ENCODE peak calls at places on chromosomes 11 and 22, in four cellular contexts. V is SJCRH30, Y is transverse colon, C is endodermal cell. E is an unnamed sample.

GRCh38 chr11:70016666-70017347 is 61.3 kb upstream of the ANO1 start:
- DNase-seq in V (no peak), Y (no peak), C (no peak), E (no peak)

GRCh38 chr22:32623943-32624342 is 149.3 kb downstream of the FBXO7 start:
- DNase-seq in V (peak; percentile 84), Y (peak; percentile 49), C (no peak), E (no peak)

GRCh38 chr11:3147257-3147619 is 17.9 kb downstream of the OSBPL5 start:
- DNase-seq in V (no peak), Y (no peak), C (no peak), E (no peak)

GRCh38 chr11:93737904-93738612 is 3.2 kb downstream of the TAF1D start:
- DNase-seq in V (no peak), Y (no peak), C (no peak), E (no peak)

GRCh38 chr11:125075900-125076317 is 12.8 kb downstream of the SLC37A2 start:
- DNase-seq in V (no peak), Y (no peak), C (peak; percentile 51), E (no peak)

GRCh38 chr11:60870733-60871377 is 3.5 kb downstream of the ZP1 start:
- DNase-seq in V (no peak), Y (no peak), C (no peak), E (no peak)

GRCh38 chr11:44955019-44955738 is 4.5 kb upstream of the TP53I11 start:
- DNase-seq in V (peak; percentile 94), Y (peak; percentile 66), C (no peak), E (no peak)

GRCh38 chr11:10916674-10917073 is 58.8 kb upstream of the ZBED5 start:
- DNase-seq in V (no peak), Y (no peak), C (no peak), E (no peak)

GRCh38 chr22:44994399-44995281 is 15.2 kb downstream of the PHF21B start:
- DNase-seq in V (no peak), Y (no peak), C (no peak), E (no peak)

GRCh38 chr11:130163346-130164220 is 4.0 kb downstream of the ST14 start:
- DNase-seq in V (no peak), Y (peak; percentile 63), C (no peak), E (no peak)

GRCh38 chr11:75775056-75775455 is 6.5 kb downstream of the DGAT2 start:
- DNase-seq in V (no peak), Y (no peak), C (peak; percentile 67), E (peak; percentile 60)

GRCh38 chr11:3674189-3674588 is 3.0 kb upstream of the CHRNA10 start:
- DNase-seq in V (no peak), Y (no peak), C (no peak), E (no peak)

GRCh38 chr11:36059660-36060059 is 115.8 kb downstream of the LDLRAD3 start:
- DNase-seq in V (no peak), Y (no peak), C (no peak), E (no peak)

GRCh38 chr11:61027141-61027840 is 55.8 kb downstream of the CD6 start:
- DNase-seq in V (no peak), Y (no peak), C (no peak), E (no peak)

GRCh38 chr11:65900125-65900898 is at the start of gene FOSL1:
- DNase-seq in V (peak; percentile 45), Y (peak; percentile 97), C (peak; percentile 98), E (peak; percentile 99)

GRCh38 chr22:24289138-24289537 is 18.5 kb downstream of the SPECC1L start:
- DNase-seq in V (no peak), Y (no peak), C (no peak), E (no peak)

GRCh38 chr11:9669954-9670353 is 6.1 kb downstream of the SWAP70 start:
- DNase-seq in V (no peak), Y (no peak), C (peak; percentile 27), E (no peak)

GRCh38 chr11:35373284-35373933 is 45.9 kb downstream of the SLC1A2 start:
- DNase-seq in V (no peak), Y (peak; percentile 30), C (peak; percentile 27), E (no peak)

GRCh38 chr11:3123316-3123715 is 41.8 kb downstream of the OSBPL5 start:
- DNase-seq in V (no peak), Y (peak; percentile 65), C (no peak), E (peak; percentile 22)

GRCh38 chr11:7882860-7883259 is 48.2 kb downstream of the OR10A6 start:
- DNase-seq in V (no peak), Y (no peak), C (no peak), E (no peak)

GRCh38 chr22:42814215-42814614 is 42.9 kb downstream of the ARFGAP3 start:
- DNase-seq in V (no peak), Y (no peak), C (no peak), E (no peak)

GRCh38 chr22:48417143-48418070 is 1410.3 kb downstream of the BRD1 start:
- DNase-seq in V (no peak), Y (no peak), C (peak; percentile 44), E (no peak)

GRCh38 chr11:133955091-133955846 is 1.5 kb downstream of the IGSF9B start:
- DNase-seq in V (no peak), Y (peak; percentile 39), C (peak; percentile 66), E (no peak)

GRCh38 chr11:76735218-76735480 is 48.0 kb upstream of the TSKU start:
- DNase-seq in V (no peak), Y (no peak), C (peak; percentile 77), E (no peak)

DNA sequence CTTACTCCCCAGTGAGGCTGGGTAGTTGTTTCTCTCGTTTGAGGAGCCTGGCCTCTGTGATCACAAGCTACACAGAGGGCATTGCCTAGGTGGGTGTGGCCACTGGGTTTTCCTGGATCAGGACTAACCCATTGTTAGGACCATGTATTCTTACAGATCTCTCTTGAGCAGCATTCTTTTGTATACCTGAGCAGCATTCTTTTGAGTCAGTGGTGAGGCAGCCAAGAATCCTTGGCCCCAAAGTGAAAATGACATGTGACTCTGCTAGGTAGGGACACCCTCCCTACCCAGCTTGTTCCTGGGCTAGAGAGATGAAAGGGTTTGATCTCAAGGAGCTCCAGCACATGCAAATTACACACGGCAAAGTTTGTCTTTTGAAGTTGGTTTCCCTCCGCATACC is 55.1 kb upstream of the HORMAD2 start:
- DNase-seq in V (no peak), Y (no peak), C (no peak), E (no peak)
- H3K27ac ChIP-seq in V (no peak overlapping the region), Y (no peak overlapping the region), C (no peak overlapping the region), E (no peak overlapping the region)

GRCh38 chr22:17493384-17493981 is 69.8 kb upstream of the SLC25A18 start:
- DNase-seq in V (no peak), Y (no peak), C (no peak), E (no peak)
- H3K27ac ChIP-seq in V (no peak overlapping the region), Y (no peak overlapping the region), C (no peak overlapping the region), E (no peak overlapping the region)

GRCh38 chr11:12390687-12391110 is 13.3 kb downstream of the PARVA start:
- DNase-seq in V (peak; percentile 74), Y (no peak), C (no peak), E (no peak)
- H3K27ac ChIP-seq in V (peak overlapping the region; percentile 37), Y (peak overlapping the region; percentile 99), C (no peak overlapping the region), E (no peak overlapping the region)

GRCh38 chr11:101974771-101975170 is 58.4 kb upstream of the ANGPTL5 start:
- DNase-seq in V (no peak), Y (no peak), C (no peak), E (no peak)

GRCh38 chr11:101975734-101976133 is 59.4 kb upstream of the ANGPTL5 start:
- DNase-seq in V (no peak), Y (no peak), C (no peak), E (no peak)

DNA sequence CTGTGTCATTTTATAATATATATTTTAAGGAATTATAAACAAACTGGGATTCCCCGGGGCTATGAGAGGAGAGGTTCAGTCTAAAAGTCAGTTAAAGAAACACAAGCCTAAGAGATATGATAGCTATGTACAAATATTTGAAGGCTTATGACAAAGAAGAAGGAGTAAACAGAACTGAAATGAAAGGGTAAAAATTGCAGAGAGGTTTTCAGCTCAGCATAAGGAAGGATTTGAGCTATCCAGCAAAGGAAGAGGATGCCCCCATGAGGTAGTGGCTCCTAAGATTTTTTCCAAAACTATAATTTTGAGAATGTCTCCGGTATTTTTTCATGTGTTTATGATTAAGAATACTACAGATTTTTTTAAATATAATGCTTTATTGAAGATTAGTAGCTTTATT is 57.9 kb upstream of the ANGPTL5 start:
- DNase-seq in V (no peak), Y (no peak), C (no peak), E (no peak)
- H3K27ac ChIP-seq in V (no peak overlapping the region), Y (no peak overlapping the region), C (no peak overlapping the region), E (no peak overlapping the region)

GRCh38 chr11:18780329-18780728 is 11.3 kb downstream of the PTPN5 start:
- DNase-seq in V (no peak), Y (no peak), C (no peak), E (no peak)
- H3K27ac ChIP-seq in V (no peak overlapping the region), Y (no peak overlapping the region), C (no peak overlapping the region), E (no peak overlapping the region)

GRCh38 chr11:34341096-34341495 is 16.7 kb downstream of the ABTB2 start:
- DNase-seq in V (no peak), Y (no peak), C (no peak), E (no peak)

GRCh38 chr11:34340653-34341052 is 17.2 kb downstream of the ABTB2 start:
- DNase-seq in V (no peak), Y (no peak), C (no peak), E (no peak)

GRCh38 chr11:34343153-34343552 is 14.7 kb downstream of the ABTB2 start:
- DNase-seq in V (peak; percentile 60), Y (no peak), C (no peak), E (no peak)

GRCh38 chr11:34343686-34344085 is 14.1 kb downstream of the ABTB2 start:
- DNase-seq in V (no peak), Y (no peak), C (no peak), E (no peak)

GRCh38 chr11:34342008-34342533 is 15.7 kb downstream of the ABTB2 start:
- DNase-seq in V (no peak), Y (peak; percentile 60), C (peak; percentile 74), E (no peak)
- H3K27ac ChIP-seq in V (no peak overlapping the region), Y (peak overlapping the region; percentile 31), C (peak overlapping the region; percentile 5), E (no peak overlapping the region)

GRCh38 chr22:20994128-20994901 is 7.6 kb downstream of the THAP7 start:
- DNase-seq in V (no peak), Y (no peak), C (no peak), E (no peak)

GRCh38 chr22:20994902-20995241 is 7.0 kb downstream of the THAP7 start:
- DNase-seq in V (no peak), Y (no peak), C (no peak), E (no peak)

GRCh38 chr22:20992056-20992442 is 9.9 kb downstream of the THAP7 start:
- DNase-seq in V (no peak), Y (no peak), C (no peak), E (no peak)

GRCh38 chr22:20992456-20993303 is 9.2 kb downstream of the THAP7 start:
- DNase-seq in V (no peak), Y (no peak), C (no peak), E (no peak)

GRCh38 chr22:20993304-20994127 is 8.4 kb downstream of the THAP7 start:
- DNase-seq in V (no peak), Y (no peak), C (no peak), E (no peak)
- H3K27ac ChIP-seq in V (no peak overlapping the region), Y (no peak overlapping the region), C (no peak overlapping the region), E (no peak overlapping the region)

E was measured in H9.